ENCODE peak calls at places on chromosomes 7 and 10, in four cellular contexts. V is AG08395; O is substantia nigra; H is activated naive CD8-positive, alpha-beta T cell treated with anti-CD3 and anti-CD28 coated beads for 36 hours. Q is an unnamed sample.

GRCh38 chr7:39096220-39096619 is 118.5 kb downstream of the POU6F2 start:
- DNase-seq in V (no peak), O (no peak), H (no peak), Q (no peak)

GRCh38 chr7:25750738-25751529 is 401.1 kb upstream of the NFE2L3 start:
- DNase-seq in V (no peak), H (no peak), O (no peak), Q (no peak)

GRCh38 chr10:122197823-122198222 is 73.3 kb upstream of the BTBD16 start:
- DNase-seq in O (no peak), V (no peak), H (no peak), Q (no peak)

GRCh38 chr10:94042001-94042813 is 48.5 kb downstream of the PLCE1 start:
- DNase-seq in O (no peak), H (no peak), V (peak), Q (no peak)

GRCh38 chr7:155223021-155223420 is 74.7 kb upstream of the INSIG1 start:
- DNase-seq in V (no peak), O (no peak), H (no peak), Q (no peak)

GRCh38 chr10:43255644-43256431 is 11.0 kb downstream of the RASGEF1A start:
- DNase-seq in H (peak), O (no peak), V (no peak), Q (peak)

GRCh38 chr10:4046722-4047354 is 261.8 kb upstream of the KLF6 start:
- DNase-seq in O (no peak), V (no peak), H (no peak), Q (no peak)

GRCh38 chr7:80294321-80294720 is 159.7 kb downstream of the GNAI1 start:
- DNase-seq in O (no peak), V (peak), H (no peak), Q (no peak)

GRCh38 chr7:24786941-24787340 is 29.7 kb upstream of the GSDME start:
- DNase-seq in O (no peak), H (no peak), V (peak), Q (no peak)

GRCh38 chr10:71836594-71836970 is 14.5 kb downstream of the PSAP start:
- DNase-seq in H (no peak), V (peak), O (no peak), Q (no peak)

GRCh38 chr7:23426876-23427275 is 43.4 kb downstream of the IGF2BP3 start:
- DNase-seq in V (no peak), O (no peak), H (no peak), Q (no peak)

GRCh38 chr7:108290344-108291134 is 160.4 kb upstream of the LAMB4 start:
- DNase-seq in V (no peak), H (no peak), O (no peak), Q (no peak)

GRCh38 chr7:110877086-110877485 is 213.8 kb upstream of the LRRN3 start:
- DNase-seq in O (no peak), V (no peak), H (no peak), Q (no peak)

GRCh38 chr7:44489955-44490350 is 505 bp downstream of the NUDCD3 start:
- DNase-seq in V (peak), O (no peak), H (no peak), Q (peak)

GRCh38 chr7:46175221-46175620 is 254.1 kb upstream of the IGFBP3 start:
- DNase-seq in H (no peak), O (no peak), V (no peak), Q (no peak)

GRCh38 chr7:6293202-6293601 is 20.8 kb upstream of the CYTH3 start:
- DNase-seq in H (no peak), V (no peak), O (no peak), Q (no peak)

GRCh38 chr10:92011560-92012214 is 88.1 kb downstream of the BTAF1 start:
- DNase-seq in H (no peak), V (peak), O (no peak), Q (no peak)

GRCh38 chr10:69549959-69550358 is 23.3 kb downstream of the NEUROG3 start:
- DNase-seq in O (no peak), H (no peak), V (no peak), Q (no peak)

GRCh38 chr7:985915-986741 is 3.1 kb downstream of the CYP2W1 start:
- DNase-seq in O (no peak), V (peak), H (no peak), Q (no peak)

GRCh38 chr7:30934225-30934624 is 22.6 kb downstream of the AQP1 start:
- DNase-seq in H (no peak), V (peak), O (no peak), Q (no peak)

GRCh38 chr10:11646450-11646849 is 35.0 kb upstream of the USP6NL start:
- DNase-seq in O (no peak), H (no peak), V (no peak), Q (no peak)

GRCh38 chr7:136657332-136657942 is 211.0 kb upstream of the CHRM2 start:
- DNase-seq in H (no peak), O (no peak), V (no peak), Q (no peak)

GRCh38 chr7:73650524-73650923 is 17.1 kb upstream of the VPS37D start:
- DNase-seq in H (no peak), O (no peak), V (no peak), Q (no peak)

GRCh38 chr7:137820677-137821420 is 25.9 kb downstream of the DGKI start:
- DNase-seq in V (peak), O (peak), H (no peak), Q (no peak)

GRCh38 chr10:119608316-119609155 is 11.8 kb upstream of the TIAL1 start:
- DNase-seq in V (peak), H (peak), O (peak), Q (peak)

Q was measured in stimulated activated CD4-positive, alpha-beta T cell treated with anti-CD3 and anti-CD28 coated beads, Interleukin-4, amount 100 ng/mL, for 24 hours.